ENCODE peak calls at places on chromosomes 1 and 21, in five cellular contexts. One of them, this sample, is unnamed.

GRCh38 chr1:45302505-45303331 is 24.0 kb upstream of the HPDL start:
- DNase-seq in adrenal gland: no peak
- DNase-seq in HFF-Myc: no peak
- DNase-seq in PC-3: no peak
- DNase-seq in spleen: no peak
- DNase-seq in this sample: no peak

GRCh38 chr1:147264158-147264768 is 21.8 kb downstream of the CHD1L start:
- DNase-seq in PC-3: peak; percentile 70
- DNase-seq in adrenal gland: no peak
- DNase-seq in HFF-Myc: no peak
- DNase-seq in spleen: no peak
- DNase-seq in this sample: no peak

GRCh38 chr1:161071886-161072371 is 2.2 kb upstream of the ARHGAP30 start:
- DNase-seq in adrenal gland: peak; percentile 81
- DNase-seq in PC-3: peak; percentile 70
- DNase-seq in spleen: peak; percentile 89
- DNase-seq in HFF-Myc: no peak
- DNase-seq in this sample: peak; percentile 33

GRCh38 chr1:6761338-6761737 is 23.9 kb upstream of the CAMTA1 start:
- DNase-seq in PC-3: no peak
- DNase-seq in HFF-Myc: no peak
- DNase-seq in adrenal gland: no peak
- DNase-seq in spleen: no peak
- DNase-seq in this sample: no peak

GRCh38 chr1:25197982-25198681 is 34.2 kb downstream of the SYF2 start:
- DNase-seq in adrenal gland: no peak
- DNase-seq in spleen: no peak
- DNase-seq in PC-3: peak; percentile 25
- DNase-seq in HFF-Myc: no peak
- DNase-seq in this sample: no peak

GRCh38 chr1:94522304-94522703 is 19.3 kb downstream of the F3 start:
- DNase-seq in PC-3: peak; percentile 69
- DNase-seq in spleen: no peak
- DNase-seq in HFF-Myc: peak; percentile 52
- DNase-seq in adrenal gland: peak; percentile 46
- DNase-seq in this sample: no peak

GRCh38 chr1:223765719-223766340 is 53.5 kb downstream of the CAPN2 start:
- DNase-seq in spleen: no peak
- DNase-seq in PC-3: no peak
- DNase-seq in HFF-Myc: no peak
- DNase-seq in adrenal gland: no peak
- DNase-seq in this sample: no peak

GRCh38 chr1:18901147-18901951 is 1.0 kb downstream of the ALDH4A1 start:
- DNase-seq in HFF-Myc: no peak
- DNase-seq in adrenal gland: no peak
- DNase-seq in PC-3: no peak
- DNase-seq in spleen: no peak
- DNase-seq in this sample: no peak

GRCh38 chr21:46154155-46154954 is 1.0 kb downstream of the FTCD start:
- DNase-seq in PC-3: no peak
- DNase-seq in HFF-Myc: no peak
- DNase-seq in spleen: peak; percentile 39
- DNase-seq in adrenal gland: peak; percentile 1
- DNase-seq in this sample: no peak

GRCh38 chr21:20999567-21000169 is 1.5 kb downstream of the NCAM2 start:
- DNase-seq in HFF-Myc: peak; percentile 15
- DNase-seq in adrenal gland: peak; percentile 56
- DNase-seq in PC-3: peak; percentile 72
- DNase-seq in spleen: no peak
- DNase-seq in this sample: peak; percentile 56
- TF ChIP-seq CTCF in HFF-Myc: peak; percentile 77
- TF ChIP-seq CTCF in adrenal gland: peak; percentile 85
- TF ChIP-seq CTCF in PC-3: peak; percentile 84
- TF ChIP-seq CTCF in spleen: peak; percentile 63
- TF ChIP-seq CTCF in this sample: peak; percentile 84

DNA sequence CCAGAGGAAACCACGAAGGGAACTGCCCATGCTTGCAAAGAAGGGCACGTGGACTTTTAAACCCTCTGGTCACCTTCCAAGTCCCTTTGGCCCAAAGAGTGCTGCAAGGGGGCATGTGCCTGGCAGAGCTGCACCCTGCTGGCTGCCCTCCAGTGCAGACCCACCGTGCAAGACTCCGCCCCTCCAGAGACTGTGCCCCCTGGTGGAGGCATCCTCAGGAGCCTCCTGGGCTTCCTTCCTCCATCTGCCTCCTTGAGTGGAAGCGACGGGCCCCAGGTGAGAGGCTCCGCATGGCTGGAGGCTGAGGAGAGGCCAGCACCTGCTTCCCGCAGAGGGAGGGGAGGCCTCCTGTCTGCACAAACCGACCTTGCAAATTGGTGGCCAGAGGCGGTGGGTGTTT is 100.7 kb downstream of the CRYAA start:
- DNase-seq in adrenal gland: no peak
- DNase-seq in spleen: peak; percentile 75
- DNase-seq in HFF-Myc: no peak
- DNase-seq in PC-3: peak; percentile 23
- DNase-seq in this sample: no peak
- TF ChIP-seq CTCF in adrenal gland: no peak
- TF ChIP-seq CTCF in spleen: no peak
- TF ChIP-seq CTCF in HFF-Myc: peak; percentile 39
- TF ChIP-seq CTCF in PC-3: peak; percentile 53
- TF ChIP-seq CTCF in this sample: peak; percentile 28

DNA sequence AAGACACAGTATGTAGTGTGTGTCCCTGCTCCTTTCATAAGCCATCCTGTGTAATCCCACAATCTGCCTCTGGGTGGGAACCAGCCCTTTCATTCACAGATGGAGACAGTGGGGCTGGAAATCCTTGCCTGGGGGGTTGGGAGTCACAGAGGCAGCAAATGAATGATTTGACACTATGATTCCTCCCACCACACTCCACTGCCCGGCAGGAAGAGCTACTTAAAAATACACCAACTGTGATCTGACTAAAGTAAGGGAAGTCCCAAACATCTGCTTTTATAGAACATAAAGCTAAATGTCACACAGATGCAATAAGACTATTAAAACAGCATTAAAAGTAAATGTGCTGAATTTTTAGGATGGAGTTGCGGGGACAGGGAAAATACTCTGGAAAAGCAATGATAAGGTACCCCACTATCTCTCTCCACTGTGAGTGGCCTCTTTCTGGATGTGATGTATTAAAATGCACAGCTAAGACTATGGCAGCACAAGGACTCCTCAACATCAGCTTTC is 4.3 kb downstream of the PARP1 start:
- DNase-seq in PC-3: peak; percentile 38
- DNase-seq in spleen: no peak
- DNase-seq in HFF-Myc: no peak
- DNase-seq in adrenal gland: no peak
- DNase-seq in this sample: peak; percentile 29
- TF ChIP-seq CTCF in PC-3: peak; percentile 51
- TF ChIP-seq CTCF in spleen: peak; percentile 28
- TF ChIP-seq CTCF in HFF-Myc: peak; percentile 23
- TF ChIP-seq CTCF in adrenal gland: no peak
- TF ChIP-seq CTCF in this sample: peak; percentile 53

DNA sequence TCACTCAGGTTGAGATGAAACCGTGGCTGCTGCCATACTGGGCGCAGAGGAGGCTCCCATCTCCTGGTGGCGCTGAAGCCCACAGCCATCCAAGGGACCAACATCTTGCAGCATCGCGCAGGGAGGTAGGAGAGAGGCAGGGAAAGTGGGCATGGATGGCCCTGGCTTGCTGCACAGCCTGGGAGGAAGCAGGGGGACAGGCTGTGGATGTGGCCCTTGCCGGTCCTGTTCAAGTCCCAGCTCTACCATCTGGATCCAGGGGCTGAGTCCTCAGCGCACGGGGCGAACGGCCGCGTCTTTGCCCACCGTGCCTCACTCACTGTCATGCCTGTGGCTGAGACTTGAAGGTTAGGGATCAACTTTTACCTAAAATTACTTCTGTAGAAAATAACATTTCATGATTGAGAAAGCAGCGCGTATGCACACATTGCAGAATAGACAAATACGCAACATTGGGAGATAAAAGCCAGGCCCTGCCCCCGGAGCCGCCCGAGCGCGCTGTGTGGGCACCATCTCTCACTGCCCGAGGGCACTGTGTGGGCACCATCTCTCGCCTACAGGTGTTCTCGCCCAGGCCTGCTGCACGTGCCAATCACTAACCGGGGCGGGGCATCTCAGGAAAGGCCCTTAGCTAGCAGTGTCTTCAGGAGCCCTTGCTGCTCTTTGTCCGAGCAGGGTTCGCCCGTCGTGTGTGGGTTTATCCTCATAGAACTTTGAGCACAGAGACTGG is 11.5 kb downstream of the SLX9 start:
- DNase-seq in adrenal gland: no peak
- DNase-seq in HFF-Myc: no peak
- DNase-seq in spleen: peak; percentile 69
- DNase-seq in PC-3: no peak
- DNase-seq in this sample: no peak
- TF ChIP-seq CTCF in adrenal gland: no peak
- TF ChIP-seq CTCF in HFF-Myc: no peak
- TF ChIP-seq CTCF in spleen: no peak
- TF ChIP-seq CTCF in PC-3: no peak
- TF ChIP-seq CTCF in this sample: no peak

DNA sequence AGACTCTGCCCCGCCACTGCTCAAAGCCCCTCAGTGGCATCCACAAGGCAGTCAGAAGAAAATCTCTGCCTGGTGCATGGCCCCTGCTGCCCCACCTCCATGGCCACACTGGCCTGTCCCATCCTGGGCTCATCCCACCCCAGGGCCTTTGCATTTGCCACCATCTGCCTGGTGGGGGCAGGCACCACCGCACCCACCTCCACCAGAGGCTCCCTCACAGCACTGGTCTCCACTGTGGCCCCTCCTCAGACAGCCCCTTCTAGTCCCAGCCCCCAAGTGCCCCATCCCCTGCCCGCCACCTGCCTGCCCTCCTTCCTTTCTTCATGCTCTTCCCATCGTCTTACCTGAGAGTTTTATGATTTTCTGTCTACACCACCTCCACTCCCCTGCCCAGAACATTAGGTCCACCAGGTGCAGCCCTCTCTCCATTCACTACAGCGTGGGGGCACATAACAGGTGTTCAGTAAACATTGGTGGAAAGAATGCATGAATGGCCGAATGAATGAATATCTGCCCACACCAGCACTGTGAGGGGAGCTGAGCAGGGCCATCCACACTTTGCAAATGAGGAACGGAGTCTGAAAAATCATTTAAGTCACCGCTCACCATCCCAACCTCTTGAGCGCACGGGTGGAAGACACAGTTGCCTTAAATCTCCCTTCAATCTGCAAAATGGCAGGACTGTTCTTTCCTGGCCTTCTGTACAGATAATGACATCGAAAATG is 2.1 kb downstream of the PRDM15 start:
- DNase-seq in spleen: peak; percentile 71
- DNase-seq in adrenal gland: no peak
- DNase-seq in HFF-Myc: no peak
- DNase-seq in PC-3: no peak
- DNase-seq in this sample: no peak
- TF ChIP-seq CTCF in spleen: no peak
- TF ChIP-seq CTCF in adrenal gland: no peak
- TF ChIP-seq CTCF in HFF-Myc: no peak
- TF ChIP-seq CTCF in PC-3: no peak
- TF ChIP-seq CTCF in this sample: no peak

GRCh38 chr1:184241446-184241845 is 145.4 kb upstream of the C1orf21 start:
- DNase-seq in PC-3: no peak
- DNase-seq in spleen: no peak
- DNase-seq in adrenal gland: no peak
- DNase-seq in HFF-Myc: no peak
- DNase-seq in this sample: no peak

GRCh38 chr1:184237588-184237987 is 149.2 kb upstream of the C1orf21 start:
- DNase-seq in HFF-Myc: no peak
- DNase-seq in spleen: no peak
- DNase-seq in adrenal gland: no peak
- DNase-seq in PC-3: no peak
- DNase-seq in this sample: no peak

GRCh38 chr1:184244962-184245361 is 141.9 kb upstream of the C1orf21 start:
- DNase-seq in spleen: no peak
- DNase-seq in adrenal gland: no peak
- DNase-seq in HFF-Myc: no peak
- DNase-seq in PC-3: no peak
- DNase-seq in this sample: no peak

GRCh38 chr1:184242507-184242943 is 144.3 kb upstream of the C1orf21 start:
- DNase-seq in HFF-Myc: no peak
- DNase-seq in adrenal gland: peak; percentile 55
- DNase-seq in spleen: no peak
- DNase-seq in PC-3: peak; percentile 62
- DNase-seq in this sample: no peak
- TF ChIP-seq CTCF in HFF-Myc: no peak
- TF ChIP-seq CTCF in adrenal gland: peak; percentile 22
- TF ChIP-seq CTCF in spleen: no peak
- TF ChIP-seq CTCF in PC-3: peak; percentile 22
- TF ChIP-seq CTCF in this sample: no peak

GRCh38 chr1:88061830-88062177 is 622.3 kb upstream of the PKN2 start:
- DNase-seq in HFF-Myc: no peak
- DNase-seq in spleen: no peak
- DNase-seq in PC-3: no peak
- DNase-seq in adrenal gland: no peak
- DNase-seq in this sample: no peak
- TF ChIP-seq CTCF in HFF-Myc: no peak
- TF ChIP-seq CTCF in spleen: no peak
- TF ChIP-seq CTCF in PC-3: peak; percentile 28
- TF ChIP-seq CTCF in adrenal gland: no peak
- TF ChIP-seq CTCF in this sample: peak; percentile 1

This sample was measured in neural crest cell.